ENCODE peak calls at places on chromosomes 16 and 17, in ten cellular contexts. One of them, this sample, is unnamed.

GRCh38 chr16:51164167-51164566 is 13.1 kb upstream of the SALL1 start:
- DNase-seq in A549: no peak
- DNase-seq in heart left ventricle: no peak
- DNase-seq in tibial nerve: no peak
- DNase-seq in prostate gland: no peak
- DNase-seq in uterus: peak; percentile 36
- DNase-seq in right lobe of liver: no peak
- DNase-seq in HCT116: no peak
- DNase-seq in ovary: no peak
- DNase-seq in H1: no peak
- DNase-seq in this sample: no peak

GRCh38 chr16:31696968-31697743 is 169.5 kb downstream of the AHSP start:
- DNase-seq in A549: no peak
- DNase-seq in heart left ventricle: no peak
- DNase-seq in tibial nerve: no peak
- DNase-seq in prostate gland: no peak
- DNase-seq in uterus: no peak
- DNase-seq in right lobe of liver: no peak
- DNase-seq in HCT116: peak; percentile 43
- DNase-seq in ovary: no peak
- DNase-seq in H1: no peak
- DNase-seq in this sample: no peak

GRCh38 chr17:49557204-49558024 is 18.3 kb upstream of the NXPH3 start:
- DNase-seq in A549: peak; percentile 72
- DNase-seq in heart left ventricle: peak; percentile 32
- DNase-seq in tibial nerve: no peak
- DNase-seq in prostate gland: no peak
- DNase-seq in uterus: no peak
- DNase-seq in right lobe of liver: no peak
- DNase-seq in HCT116: peak; percentile 85
- DNase-seq in ovary: no peak
- DNase-seq in H1: no peak
- DNase-seq in this sample: no peak

GRCh38 chr17:41308251-41308917 is 725 bp downstream of the KRTAP16-1 start:
- DNase-seq in A549: no peak
- DNase-seq in heart left ventricle: peak; percentile 49
- DNase-seq in tibial nerve: no peak
- DNase-seq in prostate gland: peak; percentile 44
- DNase-seq in uterus: no peak
- DNase-seq in right lobe of liver: no peak
- DNase-seq in HCT116: no peak
- DNase-seq in ovary: no peak
- DNase-seq in H1: no peak
- DNase-seq in this sample: no peak

GRCh38 chr17:41907185-41907556 is 11.6 kb downstream of the ACLY start:
- DNase-seq in A549: peak; percentile 67
- DNase-seq in heart left ventricle: no peak
- DNase-seq in tibial nerve: no peak
- DNase-seq in prostate gland: no peak
- DNase-seq in uterus: peak; percentile 75
- DNase-seq in right lobe of liver: no peak
- DNase-seq in HCT116: no peak
- DNase-seq in ovary: no peak
- DNase-seq in H1: no peak
- DNase-seq in this sample: no peak

GRCh38 chr16:27272076-27272475 is 3.5 kb upstream of the NSMCE1 start:
- DNase-seq in A549: no peak
- DNase-seq in heart left ventricle: no peak
- DNase-seq in tibial nerve: no peak
- DNase-seq in prostate gland: no peak
- DNase-seq in uterus: no peak
- DNase-seq in right lobe of liver: no peak
- DNase-seq in HCT116: no peak
- DNase-seq in ovary: no peak
- DNase-seq in H1: no peak
- DNase-seq in this sample: no peak

GRCh38 chr17:19717411-19717908 is 1.1 kb upstream of the SLC47A2 start:
- DNase-seq in A549: no peak
- DNase-seq in heart left ventricle: no peak
- DNase-seq in tibial nerve: no peak
- DNase-seq in prostate gland: no peak
- DNase-seq in uterus: no peak
- DNase-seq in right lobe of liver: no peak
- DNase-seq in HCT116: no peak
- DNase-seq in ovary: no peak
- DNase-seq in H1: no peak
- DNase-seq in this sample: no peak

GRCh38 chr17:75590314-75590761 is 2.7 kb downstream of the MYO15B start:
- DNase-seq in A549: no peak
- DNase-seq in heart left ventricle: no peak
- DNase-seq in tibial nerve: no peak
- DNase-seq in prostate gland: no peak
- DNase-seq in uterus: no peak
- DNase-seq in right lobe of liver: no peak
- DNase-seq in HCT116: no peak
- DNase-seq in ovary: no peak
- DNase-seq in H1: no peak
- DNase-seq in this sample: no peak

GRCh38 chr16:49478107-49478506 is 104.5 kb downstream of the C16orf78 start:
- DNase-seq in A549: no peak
- DNase-seq in heart left ventricle: no peak
- DNase-seq in tibial nerve: no peak
- DNase-seq in prostate gland: no peak
- DNase-seq in uterus: no peak
- DNase-seq in right lobe of liver: no peak
- DNase-seq in HCT116: no peak
- DNase-seq in ovary: no peak
- DNase-seq in H1: no peak
- DNase-seq in this sample: no peak

GRCh38 chr16:4360538-4361021 is 9.5 kb upstream of the PAM16 start:
- DNase-seq in A549: no peak
- DNase-seq in heart left ventricle: no peak
- DNase-seq in tibial nerve: no peak
- DNase-seq in prostate gland: no peak
- DNase-seq in uterus: no peak
- DNase-seq in right lobe of liver: no peak
- DNase-seq in HCT116: no peak
- DNase-seq in ovary: no peak
- DNase-seq in H1: no peak
- DNase-seq in this sample: no peak

GRCh38 chr17:30782206-30782605 is 42.3 kb downstream of the CRLF3 start:
- DNase-seq in A549: no peak
- DNase-seq in heart left ventricle: no peak
- DNase-seq in tibial nerve: no peak
- DNase-seq in prostate gland: no peak
- DNase-seq in uterus: no peak
- DNase-seq in right lobe of liver: no peak
- DNase-seq in HCT116: no peak
- DNase-seq in ovary: no peak
- DNase-seq in H1: no peak
- DNase-seq in this sample: no peak

GRCh38 chr16:48611329-48612137 is 1.6 kb upstream of the N4BP1 start:
- DNase-seq in A549: no peak
- DNase-seq in heart left ventricle: peak; percentile 24
- DNase-seq in tibial nerve: no peak
- DNase-seq in prostate gland: no peak
- DNase-seq in uterus: no peak
- DNase-seq in right lobe of liver: peak; percentile 70
- DNase-seq in HCT116: no peak
- DNase-seq in ovary: no peak
- DNase-seq in H1: no peak
- DNase-seq in this sample: no peak

GRCh38 chr16:28609631-28610594 is at the start of gene SULT1A1:
- DNase-seq in A549: no peak
- DNase-seq in heart left ventricle: peak; percentile 60
- DNase-seq in tibial nerve: peak; percentile 46
- DNase-seq in prostate gland: no peak
- DNase-seq in uterus: no peak
- DNase-seq in right lobe of liver: peak; percentile 96
- DNase-seq in HCT116: no peak
- DNase-seq in ovary: no peak
- DNase-seq in H1: no peak
- DNase-seq in this sample: peak; percentile 59
- H3K27ac ChIP-seq in A549: peak within 1 kb of the TSS; percentile 49
- H3K27ac ChIP-seq in heart left ventricle: peak within 1 kb of the TSS; percentile 63
- H3K27ac ChIP-seq in tibial nerve: peak within 1 kb of the TSS; percentile 73
- H3K27ac ChIP-seq in prostate gland: no peak within 1 kb of the TSS
- H3K27ac ChIP-seq in uterus: peak within 1 kb of the TSS; percentile 14
- H3K27ac ChIP-seq in right lobe of liver: peak within 1 kb of the TSS; percentile 59
- H3K27ac ChIP-seq in HCT116: peak within 1 kb of the TSS; percentile 65
- H3K27ac ChIP-seq in ovary: no peak within 1 kb of the TSS
- H3K27ac ChIP-seq in H1: no peak within 1 kb of the TSS
- H3K27ac ChIP-seq in this sample: peak within 1 kb of the TSS; percentile 71

DNA sequence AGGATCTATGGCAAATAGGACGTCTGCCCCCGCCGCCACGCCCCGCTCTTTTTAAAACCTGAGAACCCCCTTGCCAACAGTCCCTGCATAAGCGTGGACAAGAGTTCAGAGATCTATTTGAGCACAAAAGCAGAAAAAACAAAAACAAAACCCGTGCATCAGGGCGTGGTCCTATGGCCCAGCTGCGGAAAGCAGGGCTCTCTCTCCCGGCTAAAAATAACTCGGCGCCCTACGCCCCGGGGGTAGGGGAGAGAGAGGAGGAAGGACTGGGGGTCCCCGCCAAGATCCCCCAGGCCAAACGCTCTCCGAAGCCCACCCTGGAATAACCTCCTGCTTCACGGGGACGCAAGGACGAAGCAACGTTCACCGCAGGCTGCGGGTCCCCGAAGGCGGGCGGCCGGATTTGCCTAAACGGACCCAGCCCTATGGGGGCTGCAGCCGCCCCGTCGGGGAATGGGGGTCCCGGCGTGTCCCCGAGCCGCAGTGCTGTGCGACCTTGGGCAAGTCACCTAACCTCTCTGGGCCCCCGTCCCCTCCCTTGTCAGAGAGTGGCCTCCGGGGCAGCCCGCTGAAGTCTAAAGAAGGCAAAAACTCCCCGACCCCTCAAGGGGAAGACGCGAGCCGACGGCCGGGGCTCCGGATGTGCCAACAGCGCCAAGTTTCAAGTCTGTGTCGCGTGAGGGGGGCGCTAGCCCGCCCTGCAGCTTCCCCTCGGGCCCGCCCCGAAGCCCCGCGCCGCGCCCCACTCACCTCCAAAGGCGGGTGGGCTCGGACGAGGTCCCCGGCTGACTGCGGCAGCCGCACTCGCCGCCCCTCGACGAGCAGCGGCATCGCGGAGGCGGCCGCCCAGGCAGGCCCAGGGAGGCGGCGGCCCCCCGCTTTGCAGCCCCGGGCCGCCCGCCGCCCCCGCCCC is 477 bp downstream of the NTAN1 start:
- DNase-seq in A549: peak; percentile 30
- DNase-seq in heart left ventricle: peak; percentile 40
- DNase-seq in tibial nerve: no peak
- DNase-seq in prostate gland: no peak
- DNase-seq in uterus: peak; percentile 61
- DNase-seq in right lobe of liver: peak; percentile 77
- DNase-seq in HCT116: no peak
- DNase-seq in ovary: no peak
- DNase-seq in H1: no peak
- DNase-seq in this sample: peak; percentile 54
- TF ChIP-seq POLR2A in A549: peak; percentile 57
- TF ChIP-seq POLR2A in heart left ventricle: no peak
- TF ChIP-seq POLR2A in tibial nerve: no peak
- TF ChIP-seq POLR2A in prostate gland: peak; percentile 15
- TF ChIP-seq POLR2A in uterus: peak; percentile 56
- TF ChIP-seq POLR2A in right lobe of liver: peak; percentile 42
- TF ChIP-seq POLR2A in HCT116: no peak
- TF ChIP-seq POLR2A in ovary: no peak
- TF ChIP-seq POLR2A in H1: no peak
- TF ChIP-seq POLR2A in this sample: peak; percentile 22

DNA sequence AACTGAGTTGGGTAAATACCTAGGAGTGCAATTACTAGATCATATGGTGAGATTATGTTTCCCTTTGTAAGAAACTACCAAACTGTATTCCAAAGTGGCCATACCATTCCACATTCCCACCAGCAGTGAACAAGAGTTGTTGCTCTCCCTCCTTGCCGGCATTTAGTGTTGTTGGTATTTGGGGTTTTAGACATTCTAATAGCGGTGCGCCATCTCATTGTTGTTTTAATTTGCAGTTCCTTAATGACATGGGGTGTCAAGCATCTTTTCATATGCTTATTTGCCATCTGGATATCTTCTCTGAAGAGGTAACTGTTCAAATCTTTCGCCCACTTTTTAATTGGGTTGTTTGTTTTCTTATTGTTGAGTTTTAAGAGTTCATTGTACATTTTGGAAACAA is 164.2 kb upstream of the LHX1 start:
- DNase-seq in A549: no peak
- DNase-seq in heart left ventricle: no peak
- DNase-seq in tibial nerve: no peak
- DNase-seq in prostate gland: no peak
- DNase-seq in uterus: no peak
- DNase-seq in right lobe of liver: no peak
- DNase-seq in HCT116: no peak
- DNase-seq in ovary: no peak
- DNase-seq in H1: no peak
- DNase-seq in this sample: no peak
- H3K4me3 ChIP-seq in A549: no peak overlapping the region
- H3K4me3 ChIP-seq in heart left ventricle: no peak overlapping the region
- H3K4me3 ChIP-seq in tibial nerve: no peak overlapping the region
- H3K4me3 ChIP-seq in prostate gland: no peak overlapping the region
- H3K4me3 ChIP-seq in uterus: no peak overlapping the region
- H3K4me3 ChIP-seq in right lobe of liver: no peak overlapping the region
- H3K4me3 ChIP-seq in HCT116: no peak overlapping the region
- H3K4me3 ChIP-seq in ovary: no peak overlapping the region
- H3K4me3 ChIP-seq in H1: no peak overlapping the region
- H3K4me3 ChIP-seq in this sample: no peak overlapping the region

DNA sequence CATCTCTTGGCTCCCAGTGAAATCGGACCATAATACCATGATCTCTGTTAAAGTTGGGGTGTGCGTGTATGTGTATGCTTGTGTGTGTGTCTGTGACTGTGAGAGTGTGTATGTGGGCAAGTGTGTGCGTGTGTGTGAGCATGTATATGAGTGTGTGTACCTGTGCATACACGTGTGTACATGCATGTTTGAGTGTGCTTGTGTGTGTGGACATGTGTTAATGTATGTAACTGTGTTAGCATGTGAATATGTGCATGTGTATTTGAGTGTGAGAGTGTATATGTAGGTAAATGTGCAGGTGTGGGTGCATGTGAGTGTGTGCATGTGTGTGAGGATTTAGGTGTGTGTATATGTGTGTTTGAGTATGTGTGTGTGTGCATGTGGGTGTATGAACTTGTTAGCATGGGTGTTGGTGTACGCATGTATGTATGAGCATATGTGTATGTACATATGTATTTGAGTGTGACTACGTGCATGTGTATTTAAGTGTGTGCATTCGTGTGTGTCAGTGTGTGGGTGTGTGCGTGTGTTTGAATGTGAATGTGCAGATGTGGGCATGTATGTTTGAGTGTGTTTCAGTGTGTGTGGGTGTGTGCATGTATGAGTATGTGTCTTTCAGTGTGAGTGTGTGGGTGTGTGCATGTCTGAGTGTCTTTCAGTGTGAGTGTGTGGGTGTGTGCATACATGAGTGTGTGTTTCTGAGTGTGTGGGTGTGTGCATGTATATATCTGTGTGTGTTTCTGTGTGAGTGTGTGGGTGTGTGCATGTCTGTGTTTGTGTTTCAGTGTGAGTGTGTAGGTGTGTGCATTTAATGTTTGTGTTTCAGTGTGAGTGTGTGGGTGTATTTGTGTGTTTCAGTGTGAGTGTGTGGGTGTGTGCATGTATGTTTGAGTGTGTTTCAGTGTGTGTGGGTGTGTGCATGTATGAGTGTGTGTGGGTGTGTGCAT is 183.2 kb downstream of the SOX9 start:
- DNase-seq in A549: no peak
- DNase-seq in heart left ventricle: no peak
- DNase-seq in tibial nerve: no peak
- DNase-seq in prostate gland: no peak
- DNase-seq in uterus: no peak
- DNase-seq in right lobe of liver: no peak
- DNase-seq in HCT116: no peak
- DNase-seq in ovary: no peak
- DNase-seq in H1: no peak
- DNase-seq in this sample: no peak
- H3K27ac ChIP-seq in A549: no peak overlapping the region
- H3K27ac ChIP-seq in heart left ventricle: no peak overlapping the region
- H3K27ac ChIP-seq in tibial nerve: no peak overlapping the region
- H3K27ac ChIP-seq in prostate gland: no peak overlapping the region
- H3K27ac ChIP-seq in uterus: no peak overlapping the region
- H3K27ac ChIP-seq in right lobe of liver: no peak overlapping the region
- H3K27ac ChIP-seq in HCT116: no peak overlapping the region
- H3K27ac ChIP-seq in ovary: no peak overlapping the region
- H3K27ac ChIP-seq in H1: no peak overlapping the region
- H3K27ac ChIP-seq in this sample: no peak overlapping the region

This sample was measured in adrenal gland.